ENCODE peak calls at places on chromosomes 13 and 19, in ten cellular contexts. One of them, this sample, is unnamed.

GRCh38 chr19:38842439-38843174 is 7.2 kb downstream of the HNRNPL start:
- DNase-seq in iris pigment epithelial cell: no peak
- DNase-seq in naive thymus-derived CD8-positive, alpha-beta T cell: peak
- DNase-seq in germinal center: no peak
- DNase-seq in mucosa of gallbladder: peak
- DNase-seq in CD4-positive, alpha-beta T cell: peak
- DNase-seq in cerebellar cortex: no peak
- DNase-seq in trophoblast cell: no peak
- DNase-seq in DMS153: no peak
- DNase-seq in stimulated activated CD4-positive, alpha-beta T cell treated with anti-CD3 and anti-CD28 coated beads, Interleukin-1b, Interleukin-23, amount 100 ng/mL, for 48 hours: peak
- DNase-seq in this sample: no peak

GRCh38 chr13:27293051-27293691 is 22.5 kb downstream of the RASL11A start:
- DNase-seq in iris pigment epithelial cell: no peak
- DNase-seq in naive thymus-derived CD8-positive, alpha-beta T cell: peak
- DNase-seq in germinal center: peak
- DNase-seq in mucosa of gallbladder: no peak
- DNase-seq in CD4-positive, alpha-beta T cell: no peak
- DNase-seq in cerebellar cortex: no peak
- DNase-seq in trophoblast cell: no peak
- DNase-seq in DMS153: no peak
- DNase-seq in stimulated activated CD4-positive, alpha-beta T cell treated with anti-CD3 and anti-CD28 coated beads, Interleukin-1b, Interleukin-23, amount 100 ng/mL, for 48 hours: no peak
- DNase-seq in this sample: no peak

GRCh38 chr13:25276748-25277147 is 10.5 kb downstream of the MTMR6 start:
- DNase-seq in iris pigment epithelial cell: peak
- DNase-seq in naive thymus-derived CD8-positive, alpha-beta T cell: no peak
- DNase-seq in germinal center: no peak
- DNase-seq in mucosa of gallbladder: no peak
- DNase-seq in CD4-positive, alpha-beta T cell: no peak
- DNase-seq in cerebellar cortex: no peak
- DNase-seq in trophoblast cell: no peak
- DNase-seq in DMS153: no peak
- DNase-seq in stimulated activated CD4-positive, alpha-beta T cell treated with anti-CD3 and anti-CD28 coated beads, Interleukin-1b, Interleukin-23, amount 100 ng/mL, for 48 hours: peak
- DNase-seq in this sample: no peak

GRCh38 chr19:33486407-33486806 is 35.2 kb downstream of the PEPD start:
- DNase-seq in iris pigment epithelial cell: no peak
- DNase-seq in naive thymus-derived CD8-positive, alpha-beta T cell: no peak
- DNase-seq in germinal center: no peak
- DNase-seq in mucosa of gallbladder: no peak
- DNase-seq in CD4-positive, alpha-beta T cell: no peak
- DNase-seq in cerebellar cortex: no peak
- DNase-seq in trophoblast cell: no peak
- DNase-seq in DMS153: no peak
- DNase-seq in stimulated activated CD4-positive, alpha-beta T cell treated with anti-CD3 and anti-CD28 coated beads, Interleukin-1b, Interleukin-23, amount 100 ng/mL, for 48 hours: no peak
- DNase-seq in this sample: no peak

GRCh38 chr13:54687173-54687572 is 1658.6 kb downstream of the OLFM4 start:
- DNase-seq in iris pigment epithelial cell: no peak
- DNase-seq in naive thymus-derived CD8-positive, alpha-beta T cell: no peak
- DNase-seq in germinal center: no peak
- DNase-seq in mucosa of gallbladder: no peak
- DNase-seq in CD4-positive, alpha-beta T cell: no peak
- DNase-seq in cerebellar cortex: no peak
- DNase-seq in trophoblast cell: no peak
- DNase-seq in DMS153: no peak
- DNase-seq in stimulated activated CD4-positive, alpha-beta T cell treated with anti-CD3 and anti-CD28 coated beads, Interleukin-1b, Interleukin-23, amount 100 ng/mL, for 48 hours: no peak
- DNase-seq in this sample: no peak

GRCh38 chr13:19984430-19985218 is 26.1 kb downstream of the ZMYM2 start:
- DNase-seq in iris pigment epithelial cell: peak
- DNase-seq in naive thymus-derived CD8-positive, alpha-beta T cell: no peak
- DNase-seq in germinal center: peak
- DNase-seq in mucosa of gallbladder: no peak
- DNase-seq in CD4-positive, alpha-beta T cell: no peak
- DNase-seq in cerebellar cortex: peak
- DNase-seq in trophoblast cell: peak
- DNase-seq in DMS153: no peak
- DNase-seq in stimulated activated CD4-positive, alpha-beta T cell treated with anti-CD3 and anti-CD28 coated beads, Interleukin-1b, Interleukin-23, amount 100 ng/mL, for 48 hours: no peak
- DNase-seq in this sample: peak

GRCh38 chr19:34712606-34713261 is 21.3 kb upstream of the ZNF181 start:
- DNase-seq in iris pigment epithelial cell: peak
- DNase-seq in naive thymus-derived CD8-positive, alpha-beta T cell: peak
- DNase-seq in germinal center: peak
- DNase-seq in mucosa of gallbladder: peak
- DNase-seq in CD4-positive, alpha-beta T cell: peak
- DNase-seq in cerebellar cortex: peak
- DNase-seq in trophoblast cell: peak
- DNase-seq in DMS153: peak
- DNase-seq in stimulated activated CD4-positive, alpha-beta T cell treated with anti-CD3 and anti-CD28 coated beads, Interleukin-1b, Interleukin-23, amount 100 ng/mL, for 48 hours: peak
- DNase-seq in this sample: peak

GRCh38 chr19:10211691-10212090 is 16.9 kb upstream of the DNMT1 start:
- DNase-seq in iris pigment epithelial cell: no peak
- DNase-seq in naive thymus-derived CD8-positive, alpha-beta T cell: no peak
- DNase-seq in germinal center: no peak
- DNase-seq in mucosa of gallbladder: no peak
- DNase-seq in CD4-positive, alpha-beta T cell: no peak
- DNase-seq in cerebellar cortex: no peak
- DNase-seq in trophoblast cell: peak
- DNase-seq in DMS153: no peak
- DNase-seq in stimulated activated CD4-positive, alpha-beta T cell treated with anti-CD3 and anti-CD28 coated beads, Interleukin-1b, Interleukin-23, amount 100 ng/mL, for 48 hours: no peak
- DNase-seq in this sample: no peak

GRCh38 chr19:5054551-5055456 is 85.9 kb downstream of the KDM4B start:
- DNase-seq in iris pigment epithelial cell: no peak
- DNase-seq in naive thymus-derived CD8-positive, alpha-beta T cell: no peak
- DNase-seq in germinal center: no peak
- DNase-seq in mucosa of gallbladder: no peak
- DNase-seq in CD4-positive, alpha-beta T cell: no peak
- DNase-seq in cerebellar cortex: peak
- DNase-seq in trophoblast cell: no peak
- DNase-seq in DMS153: no peak
- DNase-seq in stimulated activated CD4-positive, alpha-beta T cell treated with anti-CD3 and anti-CD28 coated beads, Interleukin-1b, Interleukin-23, amount 100 ng/mL, for 48 hours: no peak
- DNase-seq in this sample: no peak

GRCh38 chr13:103556681-103557080 is 490.5 kb upstream of the SLC10A2 start:
- DNase-seq in iris pigment epithelial cell: no peak
- DNase-seq in naive thymus-derived CD8-positive, alpha-beta T cell: no peak
- DNase-seq in germinal center: no peak
- DNase-seq in mucosa of gallbladder: no peak
- DNase-seq in CD4-positive, alpha-beta T cell: no peak
- DNase-seq in cerebellar cortex: no peak
- DNase-seq in trophoblast cell: no peak
- DNase-seq in DMS153: no peak
- DNase-seq in stimulated activated CD4-positive, alpha-beta T cell treated with anti-CD3 and anti-CD28 coated beads, Interleukin-1b, Interleukin-23, amount 100 ng/mL, for 48 hours: no peak
- DNase-seq in this sample: no peak

GRCh38 chr13:37418490-37418889 is 180.1 kb downstream of the POSTN start:
- DNase-seq in iris pigment epithelial cell: peak
- DNase-seq in naive thymus-derived CD8-positive, alpha-beta T cell: no peak
- DNase-seq in germinal center: no peak
- DNase-seq in mucosa of gallbladder: no peak
- DNase-seq in CD4-positive, alpha-beta T cell: no peak
- DNase-seq in cerebellar cortex: no peak
- DNase-seq in trophoblast cell: no peak
- DNase-seq in DMS153: no peak
- DNase-seq in stimulated activated CD4-positive, alpha-beta T cell treated with anti-CD3 and anti-CD28 coated beads, Interleukin-1b, Interleukin-23, amount 100 ng/mL, for 48 hours: no peak
- DNase-seq in this sample: peak

GRCh38 chr13:92804346-92804745 is 422.3 kb upstream of the GPC6 start:
- DNase-seq in iris pigment epithelial cell: peak
- DNase-seq in naive thymus-derived CD8-positive, alpha-beta T cell: no peak
- DNase-seq in germinal center: no peak
- DNase-seq in mucosa of gallbladder: no peak
- DNase-seq in CD4-positive, alpha-beta T cell: no peak
- DNase-seq in cerebellar cortex: no peak
- DNase-seq in trophoblast cell: no peak
- DNase-seq in DMS153: no peak
- DNase-seq in stimulated activated CD4-positive, alpha-beta T cell treated with anti-CD3 and anti-CD28 coated beads, Interleukin-1b, Interleukin-23, amount 100 ng/mL, for 48 hours: no peak
- DNase-seq in this sample: peak

GRCh38 chr13:73902296-73902695 is 231.9 kb downstream of the KLF12 start:
- DNase-seq in iris pigment epithelial cell: no peak
- DNase-seq in naive thymus-derived CD8-positive, alpha-beta T cell: no peak
- DNase-seq in germinal center: no peak
- DNase-seq in mucosa of gallbladder: no peak
- DNase-seq in CD4-positive, alpha-beta T cell: no peak
- DNase-seq in cerebellar cortex: no peak
- DNase-seq in trophoblast cell: no peak
- DNase-seq in DMS153: no peak
- DNase-seq in stimulated activated CD4-positive, alpha-beta T cell treated with anti-CD3 and anti-CD28 coated beads, Interleukin-1b, Interleukin-23, amount 100 ng/mL, for 48 hours: no peak
- DNase-seq in this sample: no peak

GRCh38 chr13:99339736-99340392 is 32.7 kb upstream of the GPR183 start:
- DNase-seq in iris pigment epithelial cell: peak
- DNase-seq in naive thymus-derived CD8-positive, alpha-beta T cell: no peak
- DNase-seq in germinal center: no peak
- DNase-seq in mucosa of gallbladder: peak
- DNase-seq in CD4-positive, alpha-beta T cell: no peak
- DNase-seq in cerebellar cortex: no peak
- DNase-seq in trophoblast cell: no peak
- DNase-seq in DMS153: no peak
- DNase-seq in stimulated activated CD4-positive, alpha-beta T cell treated with anti-CD3 and anti-CD28 coated beads, Interleukin-1b, Interleukin-23, amount 100 ng/mL, for 48 hours: no peak
- DNase-seq in this sample: peak

GRCh38 chr13:113437408-113438010 is 15.8 kb downstream of the ADPRHL1 start:
- DNase-seq in iris pigment epithelial cell: no peak
- DNase-seq in naive thymus-derived CD8-positive, alpha-beta T cell: no peak
- DNase-seq in germinal center: no peak
- DNase-seq in mucosa of gallbladder: no peak
- DNase-seq in CD4-positive, alpha-beta T cell: no peak
- DNase-seq in cerebellar cortex: no peak
- DNase-seq in trophoblast cell: no peak
- DNase-seq in DMS153: no peak
- DNase-seq in stimulated activated CD4-positive, alpha-beta T cell treated with anti-CD3 and anti-CD28 coated beads, Interleukin-1b, Interleukin-23, amount 100 ng/mL, for 48 hours: no peak
- DNase-seq in this sample: no peak

GRCh38 chr19:18364826-18365528 is 21.0 kb upstream of the GDF15 start:
- DNase-seq in iris pigment epithelial cell: peak
- DNase-seq in naive thymus-derived CD8-positive, alpha-beta T cell: no peak
- DNase-seq in germinal center: no peak
- DNase-seq in mucosa of gallbladder: peak
- DNase-seq in CD4-positive, alpha-beta T cell: no peak
- DNase-seq in cerebellar cortex: peak
- DNase-seq in trophoblast cell: peak
- DNase-seq in DMS153: peak
- DNase-seq in stimulated activated CD4-positive, alpha-beta T cell treated with anti-CD3 and anti-CD28 coated beads, Interleukin-1b, Interleukin-23, amount 100 ng/mL, for 48 hours: no peak
- DNase-seq in this sample: peak

GRCh38 chr19:3041756-3042517 is 12.9 kb upstream of the TLE2 start:
- DNase-seq in iris pigment epithelial cell: no peak
- DNase-seq in naive thymus-derived CD8-positive, alpha-beta T cell: no peak
- DNase-seq in germinal center: no peak
- DNase-seq in mucosa of gallbladder: no peak
- DNase-seq in CD4-positive, alpha-beta T cell: no peak
- DNase-seq in cerebellar cortex: no peak
- DNase-seq in trophoblast cell: no peak
- DNase-seq in DMS153: no peak
- DNase-seq in stimulated activated CD4-positive, alpha-beta T cell treated with anti-CD3 and anti-CD28 coated beads, Interleukin-1b, Interleukin-23, amount 100 ng/mL, for 48 hours: no peak
- DNase-seq in this sample: no peak

GRCh38 chr13:31009166-31009565 is 76.7 kb downstream of the TEX26 start:
- DNase-seq in iris pigment epithelial cell: peak
- DNase-seq in naive thymus-derived CD8-positive, alpha-beta T cell: no peak
- DNase-seq in germinal center: no peak
- DNase-seq in mucosa of gallbladder: no peak
- DNase-seq in CD4-positive, alpha-beta T cell: no peak
- DNase-seq in cerebellar cortex: no peak
- DNase-seq in trophoblast cell: no peak
- DNase-seq in DMS153: no peak
- DNase-seq in stimulated activated CD4-positive, alpha-beta T cell treated with anti-CD3 and anti-CD28 coated beads, Interleukin-1b, Interleukin-23, amount 100 ng/mL, for 48 hours: no peak
- DNase-seq in this sample: peak

GRCh38 chr13:64293923-64294322 is 2878.3 kb upstream of the PCDH20 start:
- DNase-seq in iris pigment epithelial cell: peak
- DNase-seq in naive thymus-derived CD8-positive, alpha-beta T cell: no peak
- DNase-seq in germinal center: no peak
- DNase-seq in mucosa of gallbladder: no peak
- DNase-seq in CD4-positive, alpha-beta T cell: no peak
- DNase-seq in cerebellar cortex: no peak
- DNase-seq in trophoblast cell: no peak
- DNase-seq in DMS153: no peak
- DNase-seq in stimulated activated CD4-positive, alpha-beta T cell treated with anti-CD3 and anti-CD28 coated beads, Interleukin-1b, Interleukin-23, amount 100 ng/mL, for 48 hours: no peak
- DNase-seq in this sample: peak

GRCh38 chr19:58409010-58409790 is 751 bp downstream of the ZNF584 start:
- DNase-seq in iris pigment epithelial cell: no peak
- DNase-seq in naive thymus-derived CD8-positive, alpha-beta T cell: no peak
- DNase-seq in germinal center: no peak
- DNase-seq in mucosa of gallbladder: no peak
- DNase-seq in CD4-positive, alpha-beta T cell: no peak
- DNase-seq in cerebellar cortex: peak
- DNase-seq in trophoblast cell: no peak
- DNase-seq in DMS153: no peak
- DNase-seq in stimulated activated CD4-positive, alpha-beta T cell treated with anti-CD3 and anti-CD28 coated beads, Interleukin-1b, Interleukin-23, amount 100 ng/mL, for 48 hours: no peak
- DNase-seq in this sample: no peak

GRCh38 chr19:29687244-29687896 is 22.1 kb downstream of the PLEKHF1 start:
- DNase-seq in iris pigment epithelial cell: peak
- DNase-seq in naive thymus-derived CD8-positive, alpha-beta T cell: no peak
- DNase-seq in germinal center: no peak
- DNase-seq in mucosa of gallbladder: no peak
- DNase-seq in CD4-positive, alpha-beta T cell: no peak
- DNase-seq in cerebellar cortex: no peak
- DNase-seq in trophoblast cell: peak
- DNase-seq in DMS153: no peak
- DNase-seq in stimulated activated CD4-positive, alpha-beta T cell treated with anti-CD3 and anti-CD28 coated beads, Interleukin-1b, Interleukin-23, amount 100 ng/mL, for 48 hours: peak
- DNase-seq in this sample: peak

GRCh38 chr19:49881672-49882394 is 4.3 kb downstream of the TBC1D17 start:
- DNase-seq in iris pigment epithelial cell: no peak
- DNase-seq in naive thymus-derived CD8-positive, alpha-beta T cell: no peak
- DNase-seq in germinal center: no peak
- DNase-seq in mucosa of gallbladder: no peak
- DNase-seq in CD4-positive, alpha-beta T cell: no peak
- DNase-seq in cerebellar cortex: no peak
- DNase-seq in trophoblast cell: no peak
- DNase-seq in DMS153: no peak
- DNase-seq in stimulated activated CD4-positive, alpha-beta T cell treated with anti-CD3 and anti-CD28 coated beads, Interleukin-1b, Interleukin-23, amount 100 ng/mL, for 48 hours: no peak
- DNase-seq in this sample: peak

GRCh38 chr13:64505511-64505910 is 2724.6 kb downstream of the PCDH9 start:
- DNase-seq in iris pigment epithelial cell: peak
- DNase-seq in naive thymus-derived CD8-positive, alpha-beta T cell: no peak
- DNase-seq in germinal center: no peak
- DNase-seq in mucosa of gallbladder: no peak
- DNase-seq in CD4-positive, alpha-beta T cell: no peak
- DNase-seq in cerebellar cortex: no peak
- DNase-seq in trophoblast cell: no peak
- DNase-seq in DMS153: no peak
- DNase-seq in stimulated activated CD4-positive, alpha-beta T cell treated with anti-CD3 and anti-CD28 coated beads, Interleukin-1b, Interleukin-23, amount 100 ng/mL, for 48 hours: no peak
- DNase-seq in this sample: peak

GRCh38 chr13:51885651-51886050 is 23.9 kb downstream of the CCDC70 start:
- DNase-seq in iris pigment epithelial cell: no peak
- DNase-seq in naive thymus-derived CD8-positive, alpha-beta T cell: no peak
- DNase-seq in germinal center: no peak
- DNase-seq in mucosa of gallbladder: no peak
- DNase-seq in CD4-positive, alpha-beta T cell: no peak
- DNase-seq in cerebellar cortex: no peak
- DNase-seq in trophoblast cell: no peak
- DNase-seq in DMS153: no peak
- DNase-seq in stimulated activated CD4-positive, alpha-beta T cell treated with anti-CD3 and anti-CD28 coated beads, Interleukin-1b, Interleukin-23, amount 100 ng/mL, for 48 hours: no peak
- DNase-seq in this sample: no peak

GRCh38 chr13:108305655-108306054 is 36.1 kb downstream of the TNFSF13B start:
- DNase-seq in iris pigment epithelial cell: no peak
- DNase-seq in naive thymus-derived CD8-positive, alpha-beta T cell: no peak
- DNase-seq in germinal center: no peak
- DNase-seq in mucosa of gallbladder: no peak
- DNase-seq in CD4-positive, alpha-beta T cell: no peak
- DNase-seq in cerebellar cortex: no peak
- DNase-seq in trophoblast cell: no peak
- DNase-seq in DMS153: no peak
- DNase-seq in stimulated activated CD4-positive, alpha-beta T cell treated with anti-CD3 and anti-CD28 coated beads, Interleukin-1b, Interleukin-23, amount 100 ng/mL, for 48 hours: no peak
- DNase-seq in this sample: no peak

GRCh38 chr13:27028683-27029480 is 142.7 kb downstream of the USP12 start:
- DNase-seq in iris pigment epithelial cell: no peak
- DNase-seq in naive thymus-derived CD8-positive, alpha-beta T cell: no peak
- DNase-seq in germinal center: no peak
- DNase-seq in mucosa of gallbladder: no peak
- DNase-seq in CD4-positive, alpha-beta T cell: no peak
- DNase-seq in cerebellar cortex: no peak
- DNase-seq in trophoblast cell: no peak
- DNase-seq in DMS153: no peak
- DNase-seq in stimulated activated CD4-positive, alpha-beta T cell treated with anti-CD3 and anti-CD28 coated beads, Interleukin-1b, Interleukin-23, amount 100 ng/mL, for 48 hours: no peak
- DNase-seq in this sample: no peak

GRCh38 chr13:52125547-52125946 is 3.3 kb downstream of the NEK5 start:
- DNase-seq in iris pigment epithelial cell: no peak
- DNase-seq in naive thymus-derived CD8-positive, alpha-beta T cell: no peak
- DNase-seq in germinal center: no peak
- DNase-seq in mucosa of gallbladder: no peak
- DNase-seq in CD4-positive, alpha-beta T cell: no peak
- DNase-seq in cerebellar cortex: no peak
- DNase-seq in trophoblast cell: no peak
- DNase-seq in DMS153: no peak
- DNase-seq in stimulated activated CD4-positive, alpha-beta T cell treated with anti-CD3 and anti-CD28 coated beads, Interleukin-1b, Interleukin-23, amount 100 ng/mL, for 48 hours: no peak
- DNase-seq in this sample: no peak

GRCh38 chr19:38544569-38545315 is 73.0 kb downstream of the MAP4K1 start:
- DNase-seq in iris pigment epithelial cell: peak
- DNase-seq in naive thymus-derived CD8-positive, alpha-beta T cell: no peak
- DNase-seq in germinal center: no peak
- DNase-seq in mucosa of gallbladder: peak
- DNase-seq in CD4-positive, alpha-beta T cell: no peak
- DNase-seq in cerebellar cortex: peak
- DNase-seq in trophoblast cell: no peak
- DNase-seq in DMS153: no peak
- DNase-seq in stimulated activated CD4-positive, alpha-beta T cell treated with anti-CD3 and anti-CD28 coated beads, Interleukin-1b, Interleukin-23, amount 100 ng/mL, for 48 hours: no peak
- DNase-seq in this sample: peak